ENCODE peak calls at places on chromosomes 13 and 19, in eight cellular contexts. G is heart right ventricle, S is transverse colon, Y is thoracic aorta, O is foreskin fibroblast, V is stomach, I is epithelial cell of esophagus, U is RWPE2. H is an unnamed sample.

GRCh38 chr13:108176685-108177274 is 38.6 kb downstream of the LIG4 start:
- DNase-seq in S (peak; percentile 37), G (no peak), I (peak; percentile 62), Y (no peak), U (no peak), V (peak; percentile 31), O (peak; percentile 9), H (peak; percentile 42)

GRCh38 chr19:3383121-3383722 is 16.8 kb downstream of the NFIC start:
- DNase-seq in I (no peak), O (no peak), Y (no peak), G (peak; percentile 60), V (no peak), S (no peak), U (no peak), H (no peak)

GRCh38 chr13:57631607-57632275 is at the start of gene PCDH17:
- DNase-seq in O (peak; percentile 9), Y (no peak), V (peak; percentile 34), I (no peak), S (peak; percentile 7), G (peak; percentile 73), U (no peak), H (peak; percentile 51)

GRCh38 chr19:34835952-34836351 is 62.9 kb upstream of the ZNF599 start:
- DNase-seq in O (no peak), I (no peak), Y (no peak), U (no peak), G (no peak), S (no peak), V (no peak), H (no peak)

GRCh38 chr19:5585461-5586299 is 17.9 kb upstream of the TINCR start:
- DNase-seq in I (peak; percentile 55), O (peak; percentile 21), Y (no peak), U (no peak), S (no peak), G (peak; percentile 39), V (no peak), H (peak; percentile 73)

GRCh38 chr19:5137571-5138124 is 168.7 kb downstream of the KDM4B start:
- DNase-seq in Y (no peak), V (no peak), O (no peak), S (no peak), I (no peak), U (no peak), G (no peak), H (no peak)

GRCh38 chr19:18475004-18475453 is 37.1 kb upstream of the ISYNA1 start:
- DNase-seq in G (no peak), O (no peak), S (no peak), U (no peak), Y (no peak), I (no peak), V (no peak), H (no peak)

GRCh38 chr19:2652504-2653099 is 49.9 kb downstream of the GNG7 start:
- DNase-seq in O (no peak), G (no peak), I (no peak), S (no peak), Y (no peak), U (no peak), V (no peak), H (no peak)

GRCh38 chr19:38063921-38064320 is 156.9 kb downstream of the SIPA1L3 start:
- DNase-seq in S (no peak), U (no peak), G (no peak), O (no peak), I (no peak), Y (no peak), V (no peak), H (no peak)

GRCh38 chr19:42441047-42441440 is 1.7 kb downstream of the CXCL17 start:
- DNase-seq in S (no peak), O (no peak), Y (no peak), G (no peak), I (peak; percentile 79), V (peak; percentile 51), U (no peak), H (no peak)

GRCh38 chr19:51339687-51340656 is 2.0 kb downstream of the VSIG10L start:
- DNase-seq in O (peak; percentile 99), V (peak; percentile 99), G (peak; percentile 97), Y (peak; percentile 99), U (peak; percentile 98), I (peak; percentile 99), S (peak; percentile 99), H (peak; percentile 99)

GRCh38 chr13:51638497-51638871 is 54.2 kb downstream of the WDFY2 start:
- DNase-seq in V (no peak), G (no peak), I (peak; percentile 45), U (no peak), O (no peak), Y (no peak), S (no peak), H (no peak)

GRCh38 chr19:19548915-19549537 is 11.0 kb downstream of the CILP2 start:
- DNase-seq in I (peak; percentile 27), S (no peak), O (peak; percentile 37), G (no peak), Y (no peak), U (no peak), V (no peak), H (no peak)

GRCh38 chr19:13652810-13653590 is 111.3 kb upstream of the MRI1 start:
- DNase-seq in I (no peak), U (no peak), Y (no peak), S (no peak), V (no peak), O (no peak), G (no peak), H (no peak)

GRCh38 chr19:12364391-12365093 is 941 bp downstream of the ZNF442 start:
- DNase-seq in V (no peak), O (peak; percentile 41), Y (no peak), U (no peak), I (peak; percentile 7), S (peak; percentile 15), G (peak; percentile 12), H (peak; percentile 27)

GRCh38 chr19:54114340-54114826 is 1.1 kb downstream of the TFPT start:
- DNase-seq in O (peak; percentile 65), I (peak; percentile 34), V (peak; percentile 48), U (no peak), Y (no peak), G (peak; percentile 54), S (peak; percentile 46), H (peak; percentile 57)

GRCh38 chr13:34151885-34152284 is 333.9 kb downstream of the RFC3 start:
- DNase-seq in G (no peak), S (no peak), U (no peak), I (peak; percentile 21), Y (no peak), V (no peak), O (no peak), H (no peak)

GRCh38 chr19:52190679-52191293 is 934 bp downstream of the PPP2R1A start:
- DNase-seq in Y (no peak), S (peak; percentile 55), O (peak; percentile 55), U (no peak), I (peak; percentile 38), V (peak; percentile 29), G (peak; percentile 56), H (no peak)

GRCh38 chr19:33215438-33216197 is 10.0 kb downstream of the SLC7A10 start:
- DNase-seq in Y (no peak), S (no peak), U (no peak), V (no peak), I (no peak), O (no peak), G (no peak), H (no peak)

GRCh38 chr19:33212773-33213172 is 12.9 kb downstream of the SLC7A10 start:
- DNase-seq in O (no peak), G (no peak), V (peak; percentile 63), Y (no peak), I (no peak), U (no peak), S (no peak), H (no peak)

GRCh38 chr19:33212024-33212772 is 13.5 kb downstream of the SLC7A10 start:
- DNase-seq in V (no peak), U (no peak), Y (no peak), G (no peak), O (no peak), S (no peak), I (no peak), H (no peak)

GRCh38 chr19:33216198-33216830 is 9.3 kb downstream of the SLC7A10 start:
- DNase-seq in U (no peak), G (no peak), I (no peak), S (no peak), V (no peak), Y (no peak), O (no peak), H (no peak)

DNA sequence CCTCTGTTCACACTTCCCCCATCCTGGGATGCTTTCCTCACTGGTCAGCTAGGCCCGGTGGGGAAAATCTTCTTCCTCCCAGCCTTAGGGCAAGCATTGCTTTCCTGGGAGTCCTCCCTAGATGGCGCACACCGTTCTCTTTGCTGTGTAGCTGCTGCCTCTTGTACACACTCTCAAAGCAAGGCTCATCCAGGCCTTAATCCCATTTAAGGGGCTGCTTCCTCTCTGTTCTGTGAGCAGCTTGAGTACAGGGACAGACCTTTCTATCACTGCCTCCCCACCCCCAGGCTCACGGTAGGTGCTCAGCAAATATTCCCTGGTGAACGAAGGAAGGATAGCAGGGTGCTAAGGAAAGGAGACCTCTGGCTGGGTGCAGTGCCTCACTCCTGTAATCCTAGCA is 11.0 kb downstream of the SLC7A10 start:
- DNase-seq in O (peak; percentile 43), S (no peak), Y (no peak), V (no peak), I (peak; percentile 19), G (no peak), U (no peak), H (peak; percentile 63)
- TF ChIP-seq CTCF in O (peak; percentile 41), S (no peak), Y (no peak), V (no peak), I (peak; percentile 26), G (no peak), U (no peak), H (peak; percentile 62)

DNA sequence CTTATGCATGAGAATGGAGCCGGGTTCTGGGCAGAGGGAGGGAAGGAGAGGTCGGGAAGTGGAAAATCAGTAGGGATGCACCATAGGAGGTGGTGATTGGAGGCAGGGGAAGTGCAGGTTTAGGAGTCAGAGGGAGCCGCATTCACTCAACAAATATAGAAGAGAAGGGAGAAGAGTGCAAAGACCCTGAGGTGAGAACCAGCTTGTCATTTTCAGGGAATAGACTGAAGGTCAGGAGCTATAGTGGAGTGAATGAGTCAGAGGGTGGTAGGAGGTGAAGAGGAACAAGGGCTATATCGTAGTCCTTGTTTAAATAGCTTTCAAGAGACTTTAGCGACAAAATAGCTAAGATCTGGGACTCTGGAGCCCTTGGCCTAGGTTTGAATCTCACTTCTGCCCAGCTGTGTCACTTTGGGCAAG is 828 bp downstream of the RAB4B start:
- DNase-seq in V (no peak), Y (no peak), O (peak; percentile 54), S (no peak), I (no peak), G (no peak), U (no peak), H (no peak)
- H3K4me3 ChIP-seq in V (peak overlapping the region; percentile 77), Y (peak overlapping the region; percentile 70), O (peak overlapping the region; percentile 86), S (peak overlapping the region; percentile 88), I (peak overlapping the region; percentile 74), G (peak overlapping the region; percentile 82), U (peak overlapping the region; percentile 44), H (peak overlapping the region; percentile 54)

GRCh38 chr13:37602743-37603381 is 4.3 kb upstream of the POSTN start:
- DNase-seq in S (no peak), I (peak; percentile 41), O (peak; percentile 49), Y (no peak), G (no peak), U (no peak), V (no peak), H (peak; percentile 51)
- TF ChIP-seq CTCF in S (peak; percentile 34), I (peak; percentile 39), O (peak; percentile 21), Y (peak; percentile 51), G (peak; percentile 77), U (peak; percentile 77), V (peak; percentile 40), H (peak; percentile 55)

GRCh38 chr13:42574011-42574410 is at the start of gene TNFSF11:
- DNase-seq in V (no peak), S (no peak), G (no peak), I (peak; percentile 14), U (no peak), Y (no peak), O (no peak), H (peak; percentile 33)
- H3K4me3 ChIP-seq in V (peak within 1 kb of the TSS; percentile 26), S (peak within 1 kb of the TSS; percentile 51), G (peak within 1 kb of the TSS; percentile 32), I (peak within 1 kb of the TSS; percentile 44), U (peak within 1 kb of the TSS; percentile 21), Y (peak within 1 kb of the TSS; percentile 55), O (no peak within 1 kb of the TSS), H (peak within 1 kb of the TSS; percentile 18)